ENCODE peak calls at places on chromosome 15, in eight cellular contexts. P, T, E, V, J, Q, D and S are unnamed samples.

GRCh38 chr15:84715442-84716035 is 400 bp downstream of the SEC11A start:
- DNase-seq in P (peak), T (no peak), E (no peak), V (peak), J (no peak), Q (peak), D (peak), S (no peak)

GRCh38 chr15:71779073-71779797 is 31.1 kb upstream of the NR2E3 start:
- DNase-seq in P (no peak), T (no peak), E (no peak), V (no peak), J (no peak), Q (no peak), D (no peak), S (no peak)

GRCh38 chr15:74845208-74845568 is 2.2 kb upstream of the ULK3 start:
- DNase-seq in P (no peak), T (no peak), E (no peak), V (no peak), J (no peak), Q (no peak), D (no peak), S (no peak)

GRCh38 chr15:45377630-45378148 is 655 bp downstream of the GATM start:
- DNase-seq in P (peak), T (no peak), E (no peak), V (no peak), J (no peak), Q (no peak), D (peak), S (peak)

GRCh38 chr15:44633603-44634002 is 29.9 kb downstream of the SPG11 start:
- DNase-seq in P (peak), T (no peak), E (no peak), V (peak), J (no peak), Q (no peak), D (no peak), S (no peak)

GRCh38 chr15:50137330-50137761 is 18.3 kb upstream of the ATP8B4 start:
- DNase-seq in P (peak), T (no peak), E (no peak), V (peak), J (no peak), Q (peak), D (no peak), S (no peak)

GRCh38 chr15:96112018-96112417 is 218.5 kb upstream of the NR2F2 start:
- DNase-seq in P (no peak), T (no peak), E (no peak), V (no peak), J (no peak), Q (no peak), D (no peak), S (no peak)

GRCh38 chr15:81869161-81869928 is 176.5 kb downstream of the MEX3B start:
- DNase-seq in P (no peak), T (no peak), E (no peak), V (no peak), J (no peak), Q (no peak), D (no peak), S (no peak)

GRCh38 chr15:51448592-51449494 is 107.4 kb downstream of the GLDN start:
- DNase-seq in P (no peak), T (no peak), E (no peak), V (peak), J (no peak), Q (no peak), D (no peak), S (no peak)

GRCh38 chr15:89104172-89104564 is 15.9 kb downstream of the ABHD2 start:
- DNase-seq in P (no peak), T (no peak), E (no peak), V (peak), J (no peak), Q (no peak), D (no peak), S (no peak)

GRCh38 chr15:58546635-58547627 is 115.1 kb downstream of the LIPC start:
- DNase-seq in P (peak), T (no peak), E (no peak), V (peak), J (peak), Q (peak), D (no peak), S (no peak)

GRCh38 chr15:85897818-85898717 is 103.3 kb upstream of the KLHL25 start:
- DNase-seq in P (no peak), T (no peak), E (no peak), V (peak), J (no peak), Q (no peak), D (no peak), S (peak)

GRCh38 chr15:44289352-44289790 is 852 bp downstream of the GOLM2 start:
- DNase-seq in P (peak), T (no peak), E (no peak), V (no peak), J (no peak), Q (no peak), D (peak), S (no peak)

GRCh38 chr15:64828985-64829384 is 3.5 kb upstream of the PIF1 start:
- DNase-seq in P (no peak), T (no peak), E (no peak), V (no peak), J (no peak), Q (no peak), D (no peak), S (no peak)

GRCh38 chr15:98226149-98226548 is 265.6 kb downstream of the ARRDC4 start:
- DNase-seq in P (no peak), T (no peak), E (no peak), V (no peak), J (no peak), Q (no peak), D (no peak), S (no peak)

GRCh38 chr15:70243686-70244540 is 146.2 kb upstream of the TLE3 start:
- DNase-seq in P (no peak), T (no peak), E (no peak), V (no peak), J (no peak), Q (no peak), D (peak), S (no peak)

GRCh38 chr15:73560501-73561117 is 72.6 kb downstream of the NPTN start:
- DNase-seq in P (peak), T (no peak), E (no peak), V (peak), J (peak), Q (peak), D (peak), S (no peak)

GRCh38 chr15:69340243-69340991 is 41.7 kb downstream of the PAQR5 start:
- DNase-seq in P (peak), T (no peak), E (no peak), V (no peak), J (no peak), Q (no peak), D (no peak), S (no peak)

GRCh38 chr15:83926116-83926515 is 272.2 kb downstream of the ADAMTSL3 start:
- DNase-seq in P (no peak), T (no peak), E (no peak), V (peak), J (no peak), Q (no peak), D (no peak), S (no peak)

GRCh38 chr15:66761723-66762595 is 59.9 kb downstream of the SMAD6 start:
- DNase-seq in P (no peak), T (no peak), E (no peak), V (peak), J (no peak), Q (peak), D (no peak), S (no peak)

GRCh38 chr15:68639926-68640600 is 61.3 kb downstream of the CORO2B start:
- DNase-seq in P (no peak), T (no peak), E (no peak), V (peak), J (no peak), Q (no peak), D (no peak), S (no peak)

GRCh38 chr15:54226455-54226854 is 248.2 kb downstream of the UNC13C start:
- DNase-seq in P (no peak), T (no peak), E (no peak), V (no peak), J (no peak), Q (no peak), D (no peak), S (no peak)
- TF ChIP-seq CTCF in P (no peak), T (no peak), E (no peak), V (no peak), J (no peak), Q (no peak), D (no peak), S (no peak)

DNA sequence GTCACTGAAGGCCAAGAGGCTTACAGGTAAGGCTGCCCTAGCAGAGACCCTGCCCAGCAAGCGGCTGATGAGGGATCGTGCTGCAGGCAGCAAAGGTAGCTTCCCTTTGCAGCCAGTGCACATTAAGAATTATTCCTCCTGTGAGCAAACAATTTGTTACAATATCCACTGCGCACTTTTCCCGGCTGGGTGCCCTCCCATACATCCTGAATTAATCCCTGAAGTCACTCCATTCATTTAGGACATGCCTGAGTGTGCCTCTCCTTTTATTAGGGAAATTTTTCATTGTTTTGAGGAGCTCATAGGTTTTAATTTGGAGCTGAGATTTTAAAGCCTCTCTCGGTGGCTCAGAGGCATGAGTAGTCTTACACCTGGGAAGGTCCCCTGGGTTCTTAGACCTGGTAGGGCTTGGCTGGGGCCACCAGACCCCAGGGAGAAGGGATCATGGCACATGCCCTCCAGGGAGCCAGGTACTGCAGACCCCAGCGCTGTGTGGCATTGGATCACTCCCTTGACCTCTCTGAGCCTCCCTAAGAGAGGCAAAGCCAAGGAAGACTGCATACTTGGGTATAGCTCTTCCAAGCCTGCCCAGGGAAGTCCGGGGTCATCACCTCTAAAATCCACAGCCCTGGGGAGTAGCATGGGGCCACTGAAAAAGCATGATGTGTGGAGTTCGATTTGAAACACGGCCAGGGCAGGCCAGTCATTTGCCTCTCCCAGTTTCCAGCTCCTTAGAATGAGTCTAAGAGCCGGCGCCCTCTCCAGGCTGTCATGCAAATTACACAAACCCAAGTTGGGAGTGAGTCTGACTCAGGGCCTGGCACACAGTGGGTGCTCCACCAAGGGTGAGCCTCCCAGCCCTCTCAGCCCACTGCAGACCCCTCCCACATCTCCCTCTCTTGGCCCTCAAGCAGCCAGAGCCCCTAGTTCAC is 151.9 kb upstream of the LINGO1 start:
- DNase-seq in P (peak), T (peak), E (no peak), V (peak), J (peak), Q (peak), D (peak), S (peak)
- TF ChIP-seq CTCF in P (peak), T (peak), E (peak), V (peak), J (peak), Q (peak), D (peak), S (peak)

GRCh38 chr15:27527490-27528067 is 556.6 kb downstream of the GABRG3 start:
- DNase-seq in P (no peak), T (no peak), E (no peak), V (no peak), J (peak), Q (peak), D (no peak), S (peak)
- TF ChIP-seq CTCF in P (no peak), T (peak), E (peak), V (no peak), J (no peak), Q (peak), D (no peak), S (peak)

DNA sequence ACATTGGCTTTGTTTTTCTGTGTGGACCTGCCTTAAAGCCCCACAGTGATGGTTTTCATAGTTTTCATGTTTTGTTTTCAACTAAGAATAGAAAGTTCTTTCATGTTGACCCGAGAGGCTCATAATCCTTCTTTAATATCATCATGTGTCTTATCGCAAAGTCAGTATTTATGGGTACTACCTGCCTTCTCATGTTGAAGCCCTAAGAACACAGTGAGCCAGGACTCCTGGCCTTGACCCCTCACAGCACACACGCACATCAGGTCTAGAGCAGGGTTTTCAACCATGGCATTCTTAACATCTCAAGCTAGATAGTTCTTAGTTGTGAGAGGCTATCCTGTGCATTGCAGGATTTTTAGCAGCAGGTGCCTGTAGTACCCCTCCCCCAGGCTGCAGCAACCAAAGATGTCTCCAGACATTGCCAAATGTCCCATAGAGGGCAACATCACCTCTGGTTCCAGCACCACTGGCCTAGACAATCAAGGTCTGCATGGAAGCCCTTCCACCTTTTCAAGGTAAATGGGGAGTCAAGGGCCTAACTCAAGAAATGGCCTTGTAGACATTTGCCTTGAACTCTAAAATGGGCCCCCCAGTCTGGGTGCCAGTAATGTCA is 118.3 kb downstream of the MTHFS start:
- DNase-seq in P (no peak), T (no peak), E (no peak), V (no peak), J (no peak), Q (no peak), D (no peak), S (no peak)
- TF ChIP-seq CTCF in P (no peak), T (no peak), E (no peak), V (no peak), J (no peak), Q (no peak), D (no peak), S (no peak)

DNA sequence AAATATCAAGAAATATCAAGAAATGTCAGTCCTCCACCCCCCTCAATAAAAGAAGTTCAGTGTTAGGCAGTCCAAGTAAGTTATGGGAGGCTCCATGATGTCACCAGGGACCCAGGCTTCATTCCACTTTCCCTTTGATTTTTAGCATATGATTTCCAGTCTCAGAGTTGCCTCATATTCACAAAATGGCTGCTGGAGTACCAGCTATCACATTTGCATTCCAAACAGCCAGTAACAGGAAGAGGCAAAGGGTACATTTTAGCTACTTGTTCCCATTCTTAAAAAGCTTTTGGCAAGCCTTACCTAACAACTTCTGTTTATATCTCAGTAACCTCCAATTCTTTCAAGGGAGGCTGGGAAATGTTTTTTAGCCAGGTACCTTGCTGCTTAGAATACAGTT is 13.4 kb upstream of the KLF13 start:
- DNase-seq in P (no peak), T (no peak), E (no peak), V (no peak), J (no peak), Q (no peak), D (no peak), S (no peak)
- TF ChIP-seq CTCF in P (no peak), T (no peak), E (no peak), V (no peak), J (no peak), Q (no peak), D (no peak), S (no peak)